ENCODE peak calls at places on chromosome 16, in nine cellular contexts. One of them, this sample, is unnamed.

GRCh38 chr16:81514041-81514559 is 69.5 kb downstream of the CMIP start:
- DNase-seq in HFFc6: no peak
- DNase-seq in AG09319: no peak
- DNase-seq in left kidney: no peak
- DNase-seq in T-helper 1 cell: no peak
- DNase-seq in T follicular helper cell: no peak
- DNase-seq in central memory CD8-positive, alpha-beta T cell: no peak
- DNase-seq in mesothelial cell of epicardium: no peak
- DNase-seq in GM03348: no peak
- DNase-seq in this sample: no peak

GRCh38 chr16:53789159-53789558 is 85.2 kb downstream of the FTO start:
- DNase-seq in HFFc6: peak
- DNase-seq in T-helper 1 cell: no peak
- DNase-seq in central memory CD8-positive, alpha-beta T cell: no peak
- DNase-seq in left kidney: no peak
- DNase-seq in mesothelial cell of epicardium: no peak
- DNase-seq in T follicular helper cell: no peak
- DNase-seq in GM03348: peak
- DNase-seq in AG09319: no peak
- DNase-seq in this sample: no peak

GRCh38 chr16:12097523-12098428 is 121.2 kb downstream of the SNX29 start:
- DNase-seq in T-helper 1 cell: no peak
- DNase-seq in central memory CD8-positive, alpha-beta T cell: no peak
- DNase-seq in mesothelial cell of epicardium: no peak
- DNase-seq in AG09319: peak
- DNase-seq in HFFc6: no peak
- DNase-seq in GM03348: peak
- DNase-seq in T follicular helper cell: no peak
- DNase-seq in left kidney: peak
- DNase-seq in this sample: no peak

GRCh38 chr16:55100100-55100499 is 169.4 kb downstream of the IRX5 start:
- DNase-seq in T follicular helper cell: no peak
- DNase-seq in HFFc6: no peak
- DNase-seq in AG09319: no peak
- DNase-seq in T-helper 1 cell: no peak
- DNase-seq in mesothelial cell of epicardium: no peak
- DNase-seq in central memory CD8-positive, alpha-beta T cell: no peak
- DNase-seq in GM03348: no peak
- DNase-seq in left kidney: no peak
- DNase-seq in this sample: peak

GRCh38 chr16:88968589-88969280 is 8.3 kb downstream of the CBFA2T3 start:
- DNase-seq in left kidney: no peak
- DNase-seq in AG09319: no peak
- DNase-seq in T follicular helper cell: no peak
- DNase-seq in GM03348: no peak
- DNase-seq in HFFc6: no peak
- DNase-seq in central memory CD8-positive, alpha-beta T cell: no peak
- DNase-seq in mesothelial cell of epicardium: no peak
- DNase-seq in T-helper 1 cell: no peak
- DNase-seq in this sample: no peak

GRCh38 chr16:30778549-30779244 is 8.3 kb downstream of the ZNF629 start:
- DNase-seq in AG09319: no peak
- DNase-seq in HFFc6: no peak
- DNase-seq in left kidney: peak
- DNase-seq in GM03348: no peak
- DNase-seq in T follicular helper cell: no peak
- DNase-seq in T-helper 1 cell: no peak
- DNase-seq in mesothelial cell of epicardium: no peak
- DNase-seq in central memory CD8-positive, alpha-beta T cell: no peak
- DNase-seq in this sample: no peak

GRCh38 chr16:14455577-14455976 is 174.5 kb downstream of the PARN start:
- DNase-seq in AG09319: no peak
- DNase-seq in T follicular helper cell: no peak
- DNase-seq in HFFc6: peak
- DNase-seq in T-helper 1 cell: no peak
- DNase-seq in left kidney: peak
- DNase-seq in mesothelial cell of epicardium: no peak
- DNase-seq in central memory CD8-positive, alpha-beta T cell: no peak
- DNase-seq in GM03348: peak
- DNase-seq in this sample: no peak

GRCh38 chr16:11106726-11107125 is 149.3 kb downstream of the SOCS1 start:
- DNase-seq in left kidney: no peak
- DNase-seq in central memory CD8-positive, alpha-beta T cell: no peak
- DNase-seq in HFFc6: no peak
- DNase-seq in T-helper 1 cell: no peak
- DNase-seq in T follicular helper cell: no peak
- DNase-seq in GM03348: no peak
- DNase-seq in mesothelial cell of epicardium: no peak
- DNase-seq in AG09319: no peak
- DNase-seq in this sample: no peak

GRCh38 chr16:278863-279366 is 1.5 kb upstream of the ARHGDIG start:
- DNase-seq in AG09319: no peak
- DNase-seq in T-helper 1 cell: no peak
- DNase-seq in GM03348: no peak
- DNase-seq in mesothelial cell of epicardium: no peak
- DNase-seq in central memory CD8-positive, alpha-beta T cell: peak
- DNase-seq in left kidney: peak
- DNase-seq in T follicular helper cell: peak
- DNase-seq in HFFc6: peak
- DNase-seq in this sample: peak

GRCh38 chr16:55000595-55000994 is 69.9 kb downstream of the IRX5 start:
- DNase-seq in mesothelial cell of epicardium: no peak
- DNase-seq in AG09319: no peak
- DNase-seq in GM03348: no peak
- DNase-seq in central memory CD8-positive, alpha-beta T cell: no peak
- DNase-seq in T follicular helper cell: no peak
- DNase-seq in T-helper 1 cell: no peak
- DNase-seq in left kidney: no peak
- DNase-seq in HFFc6: no peak
- DNase-seq in this sample: no peak

GRCh38 chr16:49932943-49933342 is 77.0 kb upstream of the ZNF423 start:
- DNase-seq in HFFc6: peak
- DNase-seq in left kidney: peak
- DNase-seq in central memory CD8-positive, alpha-beta T cell: no peak
- DNase-seq in AG09319: no peak
- DNase-seq in T follicular helper cell: no peak
- DNase-seq in T-helper 1 cell: no peak
- DNase-seq in mesothelial cell of epicardium: no peak
- DNase-seq in GM03348: peak
- DNase-seq in this sample: no peak

GRCh38 chr16:29864205-29864604 is 1.2 kb upstream of the CDIPT start:
- DNase-seq in T-helper 1 cell: no peak
- DNase-seq in central memory CD8-positive, alpha-beta T cell: no peak
- DNase-seq in HFFc6: no peak
- DNase-seq in mesothelial cell of epicardium: no peak
- DNase-seq in GM03348: no peak
- DNase-seq in T follicular helper cell: no peak
- DNase-seq in left kidney: no peak
- DNase-seq in AG09319: no peak
- DNase-seq in this sample: no peak

GRCh38 chr16:46717692-46718091 is 28.2 kb downstream of the ORC6 start:
- DNase-seq in HFFc6: no peak
- DNase-seq in AG09319: no peak
- DNase-seq in T-helper 1 cell: no peak
- DNase-seq in central memory CD8-positive, alpha-beta T cell: no peak
- DNase-seq in left kidney: no peak
- DNase-seq in GM03348: no peak
- DNase-seq in mesothelial cell of epicardium: no peak
- DNase-seq in T follicular helper cell: no peak
- DNase-seq in this sample: no peak

GRCh38 chr16:85460983-85461813 is 151.9 kb upstream of the GSE1 start:
- DNase-seq in GM03348: peak
- DNase-seq in AG09319: no peak
- DNase-seq in left kidney: peak
- DNase-seq in HFFc6: peak
- DNase-seq in T-helper 1 cell: no peak
- DNase-seq in T follicular helper cell: no peak
- DNase-seq in mesothelial cell of epicardium: no peak
- DNase-seq in central memory CD8-positive, alpha-beta T cell: no peak
- DNase-seq in this sample: peak

GRCh38 chr16:48558269-48558915 is 51.6 kb downstream of the N4BP1 start:
- DNase-seq in mesothelial cell of epicardium: no peak
- DNase-seq in T follicular helper cell: no peak
- DNase-seq in left kidney: no peak
- DNase-seq in GM03348: peak
- DNase-seq in T-helper 1 cell: no peak
- DNase-seq in HFFc6: peak
- DNase-seq in AG09319: no peak
- DNase-seq in central memory CD8-positive, alpha-beta T cell: no peak
- DNase-seq in this sample: peak

GRCh38 chr16:65111306-65111705 is 10.6 kb downstream of the CDH11 start:
- DNase-seq in GM03348: no peak
- DNase-seq in T-helper 1 cell: no peak
- DNase-seq in HFFc6: peak
- DNase-seq in central memory CD8-positive, alpha-beta T cell: no peak
- DNase-seq in mesothelial cell of epicardium: no peak
- DNase-seq in left kidney: peak
- DNase-seq in T follicular helper cell: no peak
- DNase-seq in AG09319: no peak
- DNase-seq in this sample: no peak

GRCh38 chr16:630815-631405 is at the start of gene WFIKKN1:
- DNase-seq in T-helper 1 cell: no peak
- DNase-seq in AG09319: no peak
- DNase-seq in left kidney: peak
- DNase-seq in HFFc6: no peak
- DNase-seq in GM03348: peak
- DNase-seq in T follicular helper cell: no peak
- DNase-seq in mesothelial cell of epicardium: no peak
- DNase-seq in central memory CD8-positive, alpha-beta T cell: no peak
- DNase-seq in this sample: no peak

GRCh38 chr16:55508941-55509920 is at the start of gene LPCAT2:
- DNase-seq in AG09319: peak
- DNase-seq in central memory CD8-positive, alpha-beta T cell: no peak
- DNase-seq in mesothelial cell of epicardium: peak
- DNase-seq in left kidney: peak
- DNase-seq in GM03348: peak
- DNase-seq in HFFc6: peak
- DNase-seq in T-helper 1 cell: no peak
- DNase-seq in T follicular helper cell: no peak
- DNase-seq in this sample: peak

GRCh38 chr16:12758031-12758669 is 45.5 kb downstream of the CPPED1 start:
- DNase-seq in central memory CD8-positive, alpha-beta T cell: no peak
- DNase-seq in mesothelial cell of epicardium: no peak
- DNase-seq in T-helper 1 cell: no peak
- DNase-seq in left kidney: peak
- DNase-seq in GM03348: no peak
- DNase-seq in AG09319: no peak
- DNase-seq in T follicular helper cell: no peak
- DNase-seq in HFFc6: no peak
- DNase-seq in this sample: no peak

GRCh38 chr16:24635900-24636610 is 93.4 kb upstream of the TNRC6A start:
- DNase-seq in central memory CD8-positive, alpha-beta T cell: no peak
- DNase-seq in T-helper 1 cell: no peak
- DNase-seq in GM03348: peak
- DNase-seq in mesothelial cell of epicardium: peak
- DNase-seq in T follicular helper cell: no peak
- DNase-seq in HFFc6: peak
- DNase-seq in AG09319: peak
- DNase-seq in left kidney: peak
- DNase-seq in this sample: no peak